ENCODE peak calls at places on chromosomes 13 and 19, in four cellular contexts. M is left lung; W is CD4-positive, alpha-beta T cell; I is natural killer cell. A is an unnamed sample.

GRCh38 chr13:34161829-34162544 is 344.0 kb downstream of the RFC3 start:
- ATAC-seq in M (peak; percentile 76), W (no peak), I (no peak), A (peak; percentile 16)

GRCh38 chr19:18649371-18650047 is 12.7 kb downstream of the KLHL26 start:
- ATAC-seq in M (peak; percentile 68), W (no peak), I (peak; percentile 85), A (peak; percentile 60)

GRCh38 chr13:55577847-55578210 is 1562.9 kb upstream of the PRR20A start:
- ATAC-seq in M (no peak), W (no peak), I (no peak), A (no peak)

GRCh38 chr13:42497798-42498197 is 76.2 kb upstream of the TNFSF11 start:
- ATAC-seq in M (peak; percentile 59), W (no peak), I (no peak), A (no peak)

GRCh38 chr13:33375421-33375820 is 89.9 kb upstream of the STARD13 start:
- ATAC-seq in M (no peak), W (no peak), I (no peak), A (no peak)

GRCh38 chr13:74056829-74057564 is 77.2 kb downstream of the KLF12 start:
- ATAC-seq in M (peak; percentile 21), W (no peak), I (no peak), A (peak; percentile 72)

GRCh38 chr13:110323172-110323851 is 16.2 kb downstream of the COL4A2 start:
- ATAC-seq in M (no peak), W (no peak), I (no peak), A (no peak)

GRCh38 chr19:41698746-41699230 is 9.6 kb upstream of the CEACAM5 start:
- ATAC-seq in M (peak; percentile 48), W (no peak), I (no peak), A (no peak)

GRCh38 chr19:49113762-49114629 is at the start of gene LIN7B:
- ATAC-seq in M (peak; percentile 71), W (peak; percentile 65), I (peak; percentile 60), A (peak; percentile 77)

GRCh38 chr19:2569596-2570465 is 93.9 kb downstream of the GADD45B start:
- ATAC-seq in M (no peak), W (no peak), I (no peak), A (no peak)

GRCh38 chr19:55473201-55473600 is 3.2 kb upstream of the ZNF628 start:
- ATAC-seq in M (no peak), W (no peak), I (no peak), A (no peak)

GRCh38 chr13:46639033-46639981 is 86.3 kb downstream of the LRCH1 start:
- ATAC-seq in M (no peak), W (no peak), I (no peak), A (no peak)

GRCh38 chr19:45156231-45156630 is 4.6 kb downstream of the NKPD1 start:
- ATAC-seq in M (no peak), W (no peak), I (no peak), A (no peak)

GRCh38 chr13:113399755-113400149 is 35.8 kb upstream of the GRTP1 start:
- ATAC-seq in M (no peak), W (no peak), I (no peak), A (no peak)

DNA sequence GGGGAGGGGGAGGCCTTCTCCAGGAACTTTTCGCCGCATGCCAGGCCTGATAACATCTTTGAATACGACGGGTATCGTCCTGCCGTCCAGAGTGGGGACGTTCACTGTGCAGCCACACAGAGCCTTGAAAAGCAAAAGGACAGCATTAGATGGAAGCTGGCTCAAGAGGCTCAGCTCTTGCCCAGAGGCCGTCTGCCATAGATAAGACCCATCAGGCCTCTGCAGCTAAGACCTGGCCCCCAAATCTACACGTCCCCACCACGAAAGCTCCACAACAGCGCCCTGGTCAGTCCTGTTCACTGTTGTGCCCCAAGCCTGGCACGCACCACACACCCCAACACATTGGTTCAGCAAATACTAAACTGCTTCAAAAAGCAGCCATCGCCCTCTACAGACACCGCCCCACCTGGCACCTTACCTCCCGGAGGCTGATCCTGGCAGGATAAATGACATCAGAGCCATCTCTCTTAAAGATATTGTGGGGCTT is 2.1 kb downstream of the DNAJB1 start:
- ATAC-seq in M (peak; percentile 2), W (no peak), I (no peak), A (no peak)
- TF ChIP-seq CTCF in M (no peak), W (peak; percentile 16), I (no peak), A (no peak)

GRCh38 chr13:103328899-103329298 is 262.7 kb upstream of the SLC10A2 start:
- ATAC-seq in M (no peak), W (no peak), I (no peak), A (no peak)
- TF ChIP-seq CTCF in M (no peak), W (no peak), I (no peak), A (no peak)

GRCh38 chr13:84925443-84925842 is 873.8 kb downstream of the SLITRK6 start:
- ATAC-seq in M (no peak), W (no peak), I (no peak), A (no peak)

DNA sequence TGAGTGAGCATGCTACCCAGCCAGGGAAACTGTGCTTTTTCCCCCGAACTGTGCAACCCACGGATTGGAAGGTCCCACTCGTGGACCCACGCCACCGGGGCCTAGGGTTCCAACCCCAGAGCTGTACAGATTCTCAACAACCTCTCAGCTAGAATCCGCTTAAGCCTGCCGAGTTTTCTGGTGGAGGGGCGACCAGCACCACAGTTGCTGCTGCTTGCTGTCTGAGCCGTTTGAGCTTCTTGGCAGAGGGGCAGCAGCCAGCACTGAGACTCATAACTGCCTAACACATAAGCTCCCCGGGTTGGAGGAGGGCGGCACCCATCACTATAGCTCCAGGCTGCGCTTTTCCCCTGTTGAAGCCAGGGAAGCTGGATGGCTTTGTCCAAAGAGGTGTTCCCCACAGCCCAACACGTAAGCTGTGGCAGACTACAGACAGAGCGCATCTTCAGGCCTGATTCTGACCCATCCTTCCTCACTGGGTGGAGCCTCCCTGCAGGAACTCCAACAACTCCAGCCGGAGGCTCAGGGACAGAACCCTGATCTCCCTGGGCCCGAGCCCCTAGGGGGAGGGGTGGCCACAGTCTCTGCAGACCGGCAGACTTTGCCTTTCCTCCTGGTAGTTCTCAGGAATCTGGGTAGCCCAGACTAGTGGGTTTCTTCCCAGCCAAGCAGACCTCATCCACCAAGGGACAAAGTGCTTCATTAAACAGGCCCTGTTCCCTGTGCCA is 871.6 kb downstream of the SLITRK6 start:
- ATAC-seq in M (no peak), W (no peak), I (no peak), A (no peak)
- TF ChIP-seq CTCF in M (no peak), W (no peak), I (no peak), A (no peak)

GRCh38 chr13:76672422-76672821 is 213.8 kb downstream of the KCTD12 start:
- ATAC-seq in M (peak; percentile 79), W (no peak), I (no peak), A (no peak)

GRCh38 chr13:76668716-76669115 is 217.5 kb downstream of the KCTD12 start:
- ATAC-seq in M (no peak), W (no peak), I (no peak), A (no peak)

GRCh38 chr13:76663941-76664340 is 222.3 kb downstream of the KCTD12 start:
- ATAC-seq in M (peak; percentile 84), W (no peak), I (no peak), A (peak; percentile 71)

GRCh38 chr13:76668141-76668540 is 218.1 kb downstream of the KCTD12 start:
- ATAC-seq in M (no peak), W (no peak), I (no peak), A (no peak)

GRCh38 chr13:76667551-76667950 is 218.7 kb downstream of the KCTD12 start:
- ATAC-seq in M (peak; percentile 60), W (no peak), I (no peak), A (peak; percentile 29)
- TF ChIP-seq CTCF in M (no peak), W (peak; percentile 30), I (no peak), A (peak; percentile 46)